ENCODE peak calls at places on chromosomes 4 and X, in seven cellular contexts. M, F, W, N, V, Y and B are unnamed samples.

GRCh38 chr4:165175879-165176278 is 31.5 kb upstream of the KLHL2 start:
- DNase-seq in Y (no peak), W (no peak), M (no peak), F (no peak), N (no peak), V (no peak), B (no peak)

GRCh38 chr4:101162990-101163380 is 184.3 kb downstream of the PPP3CA start:
- DNase-seq in F (no peak), M (no peak), N (no peak), W (no peak), V (no peak), Y (no peak), B (no peak)

GRCh38 chr4:173990879-173991231 is 292.6 kb downstream of the FBXO8 start:
- DNase-seq in M (no peak), N (peak), W (no peak), V (no peak), F (no peak), Y (peak), B (no peak)

GRCh38 chr4:185893500-185893899 is 81.5 kb upstream of the SORBS2 start:
- DNase-seq in F (no peak), Y (no peak), M (no peak), V (no peak), N (no peak), W (no peak), B (no peak)

GRCh38 chr4:185201983-185202962 is 1.5 kb downstream of the CFAP97 start:
- DNase-seq in M (no peak), W (no peak), Y (no peak), V (no peak), F (peak), N (peak), B (no peak)

GRCh38 chrX:23788521-23788920 is 5.5 kb downstream of the SAT1 start:
- DNase-seq in V (no peak), N (no peak), Y (no peak), M (no peak), F (no peak), W (no peak), B (no peak)

GRCh38 chr4:105092356-105092755 is 54.3 kb upstream of the TET2 start:
- DNase-seq in V (no peak), F (no peak), Y (no peak), N (no peak), M (no peak), W (peak), B (no peak)

GRCh38 chr4:73573794-73574528 is 46.3 kb downstream of the RASSF6 start:
- DNase-seq in Y (peak), V (peak), M (peak), N (peak), F (peak), W (peak), B (peak)

GRCh38 chr4:15077969-15078368 is 75.7 kb downstream of the CPEB2 start:
- DNase-seq in M (no peak), N (no peak), Y (no peak), V (no peak), F (no peak), W (peak), B (no peak)

GRCh38 chr4:189202182-189202868 is 738.3 kb upstream of the FRG1 start:
- DNase-seq in F (peak), V (peak), M (peak), Y (peak), W (peak), N (peak), B (peak)

GRCh38 chr4:80142396-80143304 is 54.7 kb upstream of the PRDM8 start:
- DNase-seq in M (no peak), N (no peak), W (no peak), Y (no peak), F (no peak), V (no peak), B (no peak)

GRCh38 chr4:53098681-53099121 is 236.6 kb downstream of the RASL11B start:
- DNase-seq in Y (no peak), M (no peak), F (no peak), W (peak), N (no peak), V (no peak), B (no peak)

GRCh38 chr4:56910172-56910967 is 2.7 kb downstream of the REST start:
- DNase-seq in W (no peak), M (no peak), Y (no peak), F (peak), N (no peak), V (no peak), B (no peak)

GRCh38 chr4:147103403-147103946 is 157.8 kb upstream of the TTC29 start:
- DNase-seq in V (peak), M (no peak), Y (no peak), N (no peak), W (peak), F (no peak), B (peak)

GRCh38 chr4:83046693-83047473 is 11.9 kb downstream of the COPS4 start:
- DNase-seq in Y (no peak), V (no peak), F (no peak), M (no peak), N (no peak), W (no peak), B (no peak)

GRCh38 chr4:71526626-71527406 is 188.0 kb downstream of the SLC4A4 start:
- DNase-seq in N (no peak), V (no peak), Y (no peak), W (no peak), F (peak), M (no peak), B (no peak)

GRCh38 chrX:48971325-48972213 is at the start of gene KCND1:
- DNase-seq in F (no peak), M (no peak), Y (peak), W (no peak), V (peak), N (peak), B (no peak)

GRCh38 chr4:23782778-23783455 is 106.9 kb downstream of the PPARGC1A start:
- DNase-seq in N (no peak), F (no peak), V (no peak), M (no peak), Y (no peak), W (no peak), B (no peak)

GRCh38 chrX:25344191-25344936 is 328.6 kb upstream of the ARX start:
- DNase-seq in N (no peak), Y (no peak), M (no peak), F (no peak), V (no peak), W (no peak), B (no peak)

GRCh38 chrX:23333842-23334535 is 660 bp upstream of the PTCHD1 start:
- DNase-seq in V (no peak), Y (no peak), F (no peak), M (no peak), W (no peak), N (no peak), B (no peak)

GRCh38 chr4:3522651-3523050 is 9.6 kb downstream of the LRPAP1 start:
- DNase-seq in V (no peak), W (no peak), Y (no peak), N (no peak), F (no peak), M (no peak), B (no peak)

GRCh38 chr4:15649914-15650545 is 5.1 kb downstream of the FBXL5 start:
- DNase-seq in N (peak), V (no peak), Y (no peak), F (peak), W (no peak), M (peak), B (no peak)

GRCh38 chr4:168882650-168883233 is 127.3 kb downstream of the CBR4 start:
- DNase-seq in M (no peak), Y (no peak), N (no peak), F (no peak), W (no peak), V (peak), B (no peak)

GRCh38 chrX:49959602-49960001 is 37.2 kb downstream of the CLCN5 start:
- DNase-seq in F (no peak), M (no peak), V (no peak), Y (no peak), N (no peak), W (no peak), B (no peak)

GRCh38 chrX:4668802-4669536 is 955.5 kb upstream of the PRKX start:
- DNase-seq in Y (no peak), N (no peak), M (no peak), W (no peak), F (no peak), V (no peak), B (no peak)

GRCh38 chrX:4675686-4676300 is 962.3 kb upstream of the PRKX start:
- DNase-seq in M (no peak), W (no peak), V (no peak), Y (no peak), N (no peak), F (no peak), B (no peak)

GRCh38 chrX:4671344-4671743 is 957.9 kb upstream of the PRKX start:
- DNase-seq in N (no peak), M (no peak), W (no peak), V (no peak), Y (no peak), F (no peak), B (no peak)

GRCh38 chrX:4674028-4674782 is 960.8 kb upstream of the PRKX start:
- DNase-seq in N (no peak), V (no peak), W (no peak), M (no peak), Y (no peak), F (no peak), B (no peak)

GRCh38 chrX:4670606-4671005 is 957.2 kb upstream of the PRKX start:
- DNase-seq in M (no peak), F (no peak), Y (no peak), V (no peak), N (no peak), W (no peak), B (no peak)
- TF ChIP-seq CTCF in M (no peak), F (no peak), Y (no peak), V (no peak), N (no peak), W (no peak), B (no peak)

GRCh38 chrX:373641-374471 is 12.9 kb downstream of the PPP2R3B start:
- DNase-seq in Y (no peak), M (no peak), V (no peak), F (peak), N (no peak), W (no peak), B (no peak)
- TF ChIP-seq CTCF in Y (no peak), M (no peak), V (no peak), F (peak), N (no peak), W (no peak), B (no peak)

DNA sequence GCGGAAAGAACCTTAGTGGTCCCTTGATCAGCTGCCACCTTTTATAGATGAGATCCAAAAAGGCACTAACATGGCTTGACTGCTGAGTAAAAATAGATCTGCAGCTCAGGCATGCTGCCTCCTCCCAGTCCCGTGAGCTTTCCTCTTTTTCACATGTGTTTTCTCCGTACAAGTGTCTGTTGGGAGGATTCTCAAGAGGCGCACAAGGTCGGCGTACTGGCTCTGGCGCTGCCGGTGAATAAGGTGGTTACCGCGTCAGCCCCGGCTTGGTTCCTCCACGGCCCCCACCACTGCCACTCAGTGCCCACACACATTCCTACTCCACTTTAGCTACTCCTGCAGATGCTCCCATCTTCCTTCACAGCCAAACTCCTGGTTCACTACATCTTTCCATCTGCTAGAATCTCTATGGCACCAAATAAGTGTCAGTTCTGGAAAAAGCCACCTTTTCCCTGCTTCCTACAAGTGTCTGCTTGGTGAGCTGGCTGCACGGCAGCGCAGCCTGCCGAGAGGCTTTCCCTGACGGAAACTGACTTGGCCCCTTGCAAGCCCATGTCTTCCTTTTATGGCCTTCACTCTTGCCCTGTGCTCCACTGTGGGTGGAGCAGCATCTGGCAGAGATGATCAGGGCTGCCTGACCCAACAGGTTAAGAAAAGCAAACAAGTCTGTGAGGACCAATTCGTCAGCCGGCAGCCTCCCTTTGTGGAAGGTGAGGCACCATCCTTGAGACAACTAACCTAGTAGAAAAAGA is 99.8 kb downstream of the KLHL8 start:
- DNase-seq in Y (peak), V (no peak), M (no peak), F (no peak), N (no peak), W (peak), B (no peak)
- TF ChIP-seq CTCF in Y (no peak), V (no peak), M (no peak), F (no peak), N (no peak), W (no peak), B (no peak)

GRCh38 chrX:19888419-19888879 is 1.0 kb upstream of the SH3KBP1 start:
- DNase-seq in M (peak), Y (no peak), W (peak), N (peak), V (no peak), F (peak), B (no peak)

GRCh38 chrX:19893722-19894121 is 6.3 kb upstream of the SH3KBP1 start:
- DNase-seq in V (no peak), M (no peak), F (no peak), N (no peak), Y (no peak), W (no peak), B (no peak)

GRCh38 chrX:19886888-19887531 is 390 bp downstream of the SH3KBP1 start:
- DNase-seq in W (no peak), N (no peak), V (peak), F (no peak), Y (peak), M (peak), B (no peak)

GRCh38 chrX:19886375-19886774 is 1.0 kb downstream of the SH3KBP1 start:
- DNase-seq in V (no peak), F (no peak), Y (no peak), W (no peak), N (no peak), M (no peak), B (no peak)

DNA sequence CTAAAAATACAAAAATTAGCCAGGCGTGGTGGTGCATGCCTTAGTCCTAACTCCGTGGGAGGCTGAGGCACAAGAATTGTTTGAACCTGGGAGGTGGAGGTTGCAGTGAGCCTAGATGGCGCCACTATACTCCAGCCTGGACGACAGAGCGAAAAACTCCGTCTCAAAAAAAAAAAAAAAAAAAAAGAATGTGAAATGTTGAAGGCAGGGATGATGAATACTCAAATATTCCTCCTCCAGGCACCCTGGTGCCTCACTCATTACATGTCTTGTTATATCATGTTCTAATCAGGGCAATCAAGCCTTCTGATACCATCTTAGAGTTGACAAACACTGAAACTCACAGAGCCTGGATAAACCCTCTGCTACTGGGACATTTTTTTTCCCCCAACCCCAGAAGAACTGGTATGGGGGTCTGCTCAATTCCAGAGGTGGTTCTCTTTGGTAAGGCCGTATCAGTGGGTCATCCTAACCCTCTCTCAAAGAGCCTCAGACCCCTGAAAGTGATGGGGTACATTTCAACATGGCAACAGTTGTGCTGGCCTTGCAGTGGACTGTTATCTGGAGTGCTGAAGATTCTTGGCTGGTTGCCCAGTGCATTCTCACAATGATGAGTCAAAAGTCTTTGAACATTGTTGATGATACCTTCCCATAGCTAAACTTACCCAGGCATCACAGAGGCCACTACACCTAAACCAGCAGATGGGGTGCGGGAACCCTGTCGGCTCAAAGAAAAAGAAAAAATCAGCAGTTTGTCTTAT is 2.4 kb upstream of the SH3KBP1 start:
- DNase-seq in M (peak), N (peak), V (no peak), Y (no peak), F (no peak), W (peak), B (peak)
- TF ChIP-seq CTCF in M (no peak), N (peak), V (no peak), Y (no peak), F (peak), W (no peak), B (no peak)

GRCh38 chrX:107849747-107850478 is 24.2 kb downstream of the MID2 start:
- DNase-seq in W (no peak), V (no peak), M (no peak), F (no peak), Y (no peak), N (no peak), B (no peak)
- TF ChIP-seq CTCF in W (no peak), V (no peak), M (no peak), F (no peak), Y (no peak), N (peak), B (no peak)

DNA sequence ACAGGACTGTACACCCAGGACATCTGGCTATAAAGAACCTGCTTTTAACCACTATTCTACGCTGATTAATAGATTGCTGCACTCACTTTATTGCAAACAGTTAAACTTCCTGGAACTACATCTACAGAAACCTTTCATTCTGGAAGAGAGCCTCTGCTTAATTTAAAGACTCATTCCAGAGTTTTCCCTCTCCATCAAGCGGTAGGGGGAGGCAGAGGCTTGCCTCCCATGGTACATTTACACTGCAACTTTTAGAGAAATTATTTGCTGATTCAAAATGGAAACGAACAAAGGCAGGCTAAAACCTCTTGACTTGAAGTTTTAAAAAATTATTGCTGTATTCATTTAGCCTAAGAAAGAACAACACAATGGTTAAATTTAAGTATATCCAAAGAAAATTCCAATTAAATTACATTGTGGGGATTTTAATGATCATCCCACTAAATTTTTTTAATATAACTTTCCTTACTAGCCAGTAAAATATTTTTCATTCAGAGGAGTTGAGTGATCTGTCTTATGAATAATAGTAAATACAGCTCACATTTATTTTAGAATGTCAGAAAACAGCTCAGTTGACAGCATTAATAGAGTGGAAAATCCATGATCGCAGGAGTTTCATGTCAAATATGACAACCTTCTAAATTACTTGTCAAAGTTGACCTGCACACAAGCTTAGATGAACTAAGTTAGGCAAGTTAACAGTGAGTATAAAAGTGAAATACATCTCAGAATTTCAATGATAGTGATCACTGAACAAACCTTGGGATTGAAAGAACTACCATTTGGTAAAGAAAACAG is 46.3 kb upstream of the PCDH10 start:
- DNase-seq in F (no peak), Y (no peak), M (no peak), V (no peak), W (no peak), N (no peak), B (no peak)
- TF ChIP-seq CTCF in F (no peak), Y (no peak), M (no peak), V (no peak), W (no peak), N (no peak), B (no peak)